ENCODE peak calls at places on chromosomes 16 and 17, in nine cellular contexts. One of them, this sample, is unnamed.
A peak's percentile ranks its signal among the peaks of the same experiment; 100 is the strongest.

GRCh38 chr17:34671191-34671590 is 91.8 kb downstream of the TMEM132E start:
- DNase-seq in hippocampal formation: no peak
- DNase-seq in SW480: no peak
- DNase-seq in A549: no peak
- DNase-seq in stimulated activated CD8-positive, alpha-beta memory T cell treated with anti-CD3 and anti-CD28 coated beads, Interleukin-15, amount 100 ng/mL, for 24 hours: no peak
- DNase-seq in NCI-H1105: no peak
- DNase-seq in naive thymus-derived CD8-positive, alpha-beta T cell: no peak
- DNase-seq in H7: no peak
- DNase-seq in NCI-H1092: no peak
- DNase-seq in this sample: no peak

GRCh38 chr16:80997139-80997798 is 9.4 kb downstream of the CMC2 start:
- DNase-seq in hippocampal formation: no peak
- DNase-seq in SW480: peak; percentile 32
- DNase-seq in A549: peak; percentile 69
- DNase-seq in stimulated activated CD8-positive, alpha-beta memory T cell treated with anti-CD3 and anti-CD28 coated beads, Interleukin-15, amount 100 ng/mL, for 24 hours: no peak
- DNase-seq in NCI-H1105: no peak
- DNase-seq in naive thymus-derived CD8-positive, alpha-beta T cell: no peak
- DNase-seq in H7: no peak
- DNase-seq in NCI-H1092: no peak
- DNase-seq in this sample: no peak

GRCh38 chr16:58485184-58485887 is 14.6 kb upstream of the NDRG4 start:
- DNase-seq in hippocampal formation: no peak
- DNase-seq in SW480: no peak
- DNase-seq in A549: no peak
- DNase-seq in stimulated activated CD8-positive, alpha-beta memory T cell treated with anti-CD3 and anti-CD28 coated beads, Interleukin-15, amount 100 ng/mL, for 24 hours: no peak
- DNase-seq in NCI-H1105: no peak
- DNase-seq in naive thymus-derived CD8-positive, alpha-beta T cell: no peak
- DNase-seq in H7: no peak
- DNase-seq in NCI-H1092: no peak
- DNase-seq in this sample: no peak

GRCh38 chr16:82111944-82112343 is 58.1 kb downstream of the MPHOSPH6 start:
- DNase-seq in hippocampal formation: no peak
- DNase-seq in SW480: peak; percentile 3
- DNase-seq in A549: no peak
- DNase-seq in stimulated activated CD8-positive, alpha-beta memory T cell treated with anti-CD3 and anti-CD28 coated beads, Interleukin-15, amount 100 ng/mL, for 24 hours: no peak
- DNase-seq in NCI-H1105: no peak
- DNase-seq in naive thymus-derived CD8-positive, alpha-beta T cell: no peak
- DNase-seq in H7: no peak
- DNase-seq in NCI-H1092: no peak
- DNase-seq in this sample: no peak

GRCh38 chr17:82636626-82637598 is 11.3 kb downstream of the WDR45B start:
- DNase-seq in hippocampal formation: no peak
- DNase-seq in SW480: no peak
- DNase-seq in A549: no peak
- DNase-seq in stimulated activated CD8-positive, alpha-beta memory T cell treated with anti-CD3 and anti-CD28 coated beads, Interleukin-15, amount 100 ng/mL, for 24 hours: no peak
- DNase-seq in NCI-H1105: no peak
- DNase-seq in naive thymus-derived CD8-positive, alpha-beta T cell: no peak
- DNase-seq in H7: no peak
- DNase-seq in NCI-H1092: no peak
- DNase-seq in this sample: no peak

GRCh38 chr16:31876955-31877828 is 3.6 kb downstream of the ZNF267 start:
- DNase-seq in hippocampal formation: no peak
- DNase-seq in SW480: no peak
- DNase-seq in A549: peak; percentile 46
- DNase-seq in stimulated activated CD8-positive, alpha-beta memory T cell treated with anti-CD3 and anti-CD28 coated beads, Interleukin-15, amount 100 ng/mL, for 24 hours: no peak
- DNase-seq in NCI-H1105: no peak
- DNase-seq in naive thymus-derived CD8-positive, alpha-beta T cell: peak; percentile 22
- DNase-seq in H7: no peak
- DNase-seq in NCI-H1092: no peak
- DNase-seq in this sample: no peak

GRCh38 chr16:67406111-67406593 is 10.1 kb downstream of the ZDHHC1 start:
- DNase-seq in hippocampal formation: no peak
- DNase-seq in SW480: no peak
- DNase-seq in A549: no peak
- DNase-seq in stimulated activated CD8-positive, alpha-beta memory T cell treated with anti-CD3 and anti-CD28 coated beads, Interleukin-15, amount 100 ng/mL, for 24 hours: no peak
- DNase-seq in NCI-H1105: no peak
- DNase-seq in naive thymus-derived CD8-positive, alpha-beta T cell: no peak
- DNase-seq in H7: peak; percentile 42
- DNase-seq in NCI-H1092: no peak
- DNase-seq in this sample: no peak

GRCh38 chr17:40550608-40551007 is 14.7 kb downstream of the CCR7 start:
- DNase-seq in hippocampal formation: no peak
- DNase-seq in SW480: no peak
- DNase-seq in A549: peak; percentile 73
- DNase-seq in stimulated activated CD8-positive, alpha-beta memory T cell treated with anti-CD3 and anti-CD28 coated beads, Interleukin-15, amount 100 ng/mL, for 24 hours: no peak
- DNase-seq in NCI-H1105: no peak
- DNase-seq in naive thymus-derived CD8-positive, alpha-beta T cell: no peak
- DNase-seq in H7: peak; percentile 23
- DNase-seq in NCI-H1092: no peak
- DNase-seq in this sample: no peak

GRCh38 chr16:30758988-30759461 is 2.8 kb downstream of the CFAP119 start:
- DNase-seq in hippocampal formation: no peak
- DNase-seq in SW480: no peak
- DNase-seq in A549: no peak
- DNase-seq in stimulated activated CD8-positive, alpha-beta memory T cell treated with anti-CD3 and anti-CD28 coated beads, Interleukin-15, amount 100 ng/mL, for 24 hours: no peak
- DNase-seq in NCI-H1105: no peak
- DNase-seq in naive thymus-derived CD8-positive, alpha-beta T cell: no peak
- DNase-seq in H7: no peak
- DNase-seq in NCI-H1092: no peak
- DNase-seq in this sample: no peak

GRCh38 chr17:36931697-36932382 is 5.4 kb upstream of the LHX1 start:
- DNase-seq in hippocampal formation: no peak
- DNase-seq in SW480: no peak
- DNase-seq in A549: no peak
- DNase-seq in stimulated activated CD8-positive, alpha-beta memory T cell treated with anti-CD3 and anti-CD28 coated beads, Interleukin-15, amount 100 ng/mL, for 24 hours: no peak
- DNase-seq in NCI-H1105: peak; percentile 44
- DNase-seq in naive thymus-derived CD8-positive, alpha-beta T cell: no peak
- DNase-seq in H7: peak; percentile 57
- DNase-seq in NCI-H1092: peak; percentile 11
- DNase-seq in this sample: no peak

This sample was measured in NCI-H1930.